ENCODE peak calls at places on chromosomes 16 and 17, in six cellular contexts. W is neural progenitor cell, U is dorsolateral prefrontal cortex, Z is A549, Q is thoracic aorta, Y is mucosa of descending colon. E is an unnamed sample.

GRCh38 chr17:76674600-76674999 is 31.0 kb upstream of the ST6GALNAC1 start:
- DNase-seq in W (no peak), U (no peak), Z (no peak), Q (no peak), Y (no peak), E (no peak)

GRCh38 chr17:35947156-35947585 is 3.7 kb upstream of the LYZL6 start:
- DNase-seq in W (peak), U (no peak), Z (peak), Q (no peak), Y (no peak), E (peak)

GRCh38 chr17:45852535-45853297 is 8.0 kb downstream of the SPPL2C start:
- DNase-seq in W (peak), U (peak), Z (peak), Q (no peak), Y (no peak), E (peak)

GRCh38 chr17:77214743-77215142 is 74.0 kb downstream of the SEC14L1 start:
- DNase-seq in W (peak), U (peak), Z (peak), Q (no peak), Y (peak), E (no peak)

GRCh38 chr17:69959291-69959690 is 115.7 kb upstream of the KCNJ16 start:
- DNase-seq in W (no peak), U (no peak), Z (no peak), Q (no peak), Y (no peak), E (no peak)

GRCh38 chr16:2468725-2469398 is 2.2 kb upstream of the NTN3 start:
- DNase-seq in W (peak), U (no peak), Z (no peak), Q (no peak), Y (no peak), E (no peak)

GRCh38 chr17:41103896-41104295 is 1.3 kb upstream of the KRTAP4-9 start:
- DNase-seq in W (no peak), U (no peak), Z (no peak), Q (no peak), Y (no peak), E (no peak)

GRCh38 chr17:44795421-44795820 is 34.7 kb downstream of the GJC1 start:
- DNase-seq in W (no peak), U (no peak), Z (no peak), Q (no peak), Y (no peak), E (no peak)

GRCh38 chr17:27807567-27808470 is 7.5 kb upstream of the NOS2 start:
- DNase-seq in W (no peak), U (peak), Z (no peak), Q (no peak), Y (peak), E (peak)

GRCh38 chr16:71479420-71479819 is 9.7 kb downstream of the ZNF19 start:
- DNase-seq in W (peak), U (no peak), Z (peak), Q (no peak), Y (no peak), E (no peak)

GRCh38 chr17:40980594-40980993 is 3.5 kb downstream of the KRT40 start:
- DNase-seq in W (no peak), U (no peak), Z (no peak), Q (no peak), Y (no peak), E (no peak)

GRCh38 chr16:86074651-86075487 is 175.9 kb downstream of the IRF8 start:
- DNase-seq in W (peak), U (no peak), Z (no peak), Q (no peak), Y (no peak), E (no peak)

GRCh38 chr17:81528384-81528650 is 140 bp downstream of the FSCN2 start:
- DNase-seq in W (no peak), U (no peak), Z (no peak), Q (no peak), Y (peak), E (no peak)

GRCh38 chr16:53768167-53768566 is 64.2 kb downstream of the FTO start:
- DNase-seq in W (no peak), U (no peak), Z (no peak), Q (no peak), Y (no peak), E (no peak)

GRCh38 chr17:13619462-13619861 is 17.7 kb upstream of the HS3ST3A1 start:
- DNase-seq in W (no peak), U (no peak), Z (no peak), Q (no peak), Y (no peak), E (no peak)
- TF ChIP-seq CTCF in W (peak), U (no peak), Z (no peak), Q (no peak), Y (no peak), E (no peak)

DNA sequence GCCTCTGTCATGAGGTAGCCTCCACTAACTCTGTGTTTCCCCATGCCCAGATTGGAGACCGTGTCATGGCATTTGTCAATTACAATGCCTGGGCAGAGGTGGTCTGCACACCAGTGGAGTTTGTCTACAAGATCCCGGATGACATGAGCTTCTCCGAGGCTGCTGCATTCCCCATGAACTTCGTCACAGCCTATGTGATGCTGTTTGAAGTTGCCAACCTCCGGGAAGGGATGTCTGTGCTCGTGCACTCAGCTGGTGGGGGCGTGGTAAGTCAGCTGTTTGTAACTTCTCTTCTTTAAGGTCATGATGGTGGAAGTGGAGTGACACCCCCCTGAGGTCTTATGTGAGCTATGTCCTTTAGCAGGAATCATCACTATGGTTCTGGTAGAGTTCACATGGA is 36.8 kb downstream of the VAT1L start:
- DNase-seq in W (no peak), U (no peak), Z (no peak), Q (no peak), Y (no peak), E (no peak)
- TF ChIP-seq CTCF in W (no peak), U (no peak), Z (no peak), Q (no peak), Y (no peak), E (no peak)

DNA sequence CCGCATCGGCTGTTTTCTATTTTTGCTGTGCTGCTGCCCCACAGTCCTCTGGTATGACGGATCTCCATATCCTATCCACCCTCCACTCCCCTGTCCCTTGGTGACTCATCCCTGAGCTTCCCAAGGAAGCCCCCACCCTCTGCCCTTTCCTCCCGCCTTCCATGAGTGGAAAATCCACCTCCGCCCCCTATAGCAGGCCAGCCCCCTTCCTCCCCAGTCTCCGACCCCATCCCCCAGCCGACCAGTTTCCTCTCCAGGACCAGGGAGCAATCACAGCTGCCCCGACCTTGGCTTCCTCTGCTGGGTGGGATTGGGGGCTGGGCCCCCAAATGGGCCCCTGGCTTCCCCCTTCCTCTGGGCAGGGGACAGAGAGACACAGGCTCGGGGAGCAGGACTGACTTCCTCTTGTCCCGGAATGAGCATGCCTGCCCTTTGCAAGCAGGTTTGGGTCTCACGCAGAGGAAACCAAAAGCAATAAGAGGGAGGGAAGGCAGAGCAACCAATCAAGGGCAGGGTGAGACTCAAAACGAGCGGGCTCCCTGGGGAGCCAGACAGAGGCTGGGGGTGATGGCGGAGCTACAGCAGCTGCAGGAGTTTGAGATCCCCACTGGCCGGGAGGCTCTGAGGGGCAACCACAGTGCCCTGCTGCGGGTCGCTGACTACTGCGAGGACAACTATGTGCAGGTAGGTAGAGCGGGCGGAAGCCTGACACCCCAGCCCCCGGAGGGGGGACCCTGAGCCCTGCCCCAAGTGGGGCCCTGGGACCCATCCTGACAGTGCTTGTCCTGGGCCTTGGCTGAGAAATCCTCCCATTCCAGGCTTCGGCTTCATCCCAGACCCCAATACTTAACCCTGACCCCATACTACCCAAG is at the start of the genes ABI3 and GNGT2:
- DNase-seq in W (no peak), U (no peak), Z (no peak), Q (no peak), Y (peak), E (peak)
- TF ChIP-seq CTCF in W (no peak), U (no peak), Z (no peak), Q (no peak), Y (no peak), E (no peak)

DNA sequence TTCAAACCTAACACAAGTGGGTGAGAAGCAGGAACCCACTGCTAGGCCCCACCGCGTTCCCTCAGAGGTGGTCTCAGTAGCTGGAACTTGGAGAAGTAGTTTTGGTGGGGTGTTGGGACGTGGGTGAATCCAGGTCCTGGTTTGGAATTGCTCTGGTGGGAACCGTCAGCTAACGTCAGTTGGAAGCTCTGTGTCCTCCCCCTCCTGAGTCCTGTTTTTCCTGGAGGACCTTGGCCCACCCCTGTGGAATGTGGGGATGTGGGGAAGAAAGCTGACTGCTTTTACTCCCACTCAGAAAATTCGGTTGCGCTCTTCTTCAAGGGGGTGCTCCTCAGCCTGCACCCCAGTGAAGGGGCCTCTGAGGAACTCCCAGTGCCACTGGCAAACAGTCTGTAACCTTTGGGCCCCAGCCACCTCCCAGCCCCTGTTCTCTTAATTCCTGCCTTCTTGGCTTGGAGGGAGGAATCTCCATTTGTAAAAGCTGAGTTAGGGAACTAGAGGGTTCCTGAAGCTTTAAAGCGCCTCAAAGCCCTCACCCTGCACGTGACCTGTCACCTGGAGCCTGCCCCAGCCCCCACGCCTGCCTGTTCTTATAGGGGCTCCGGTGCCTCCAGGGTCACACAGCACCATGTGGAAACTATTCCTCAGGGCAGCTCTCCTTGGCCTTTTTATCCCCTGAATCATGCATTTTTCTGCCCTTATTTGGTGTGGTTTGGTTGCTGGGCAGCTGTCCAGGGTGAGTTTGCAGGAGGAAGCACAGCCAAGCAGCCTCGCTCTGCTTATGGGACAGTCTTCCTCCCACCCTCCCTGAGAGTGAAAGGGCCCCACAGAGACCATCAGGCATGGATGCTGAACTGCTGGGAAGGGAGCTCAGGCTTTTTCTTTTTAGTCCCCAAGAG is 16.2 kb upstream of the NAGLU start:
- DNase-seq in W (peak), U (peak), Z (peak), Q (peak), Y (peak), E (no peak)
- TF ChIP-seq CTCF in W (no peak), U (no peak), Z (no peak), Q (no peak), Y (no peak), E (no peak)

GRCh38 chr16:68188170-68188569 is 47.8 kb downstream of the ESRP2 start:
- DNase-seq in W (no peak), U (no peak), Z (no peak), Q (no peak), Y (no peak), E (no peak)
- TF ChIP-seq CTCF in W (no peak), U (no peak), Z (no peak), Q (no peak), Y (no peak), E (no peak)

GRCh38 chr16:23518435-23518891 is 8.2 kb upstream of the GGA2 start:
- DNase-seq in W (no peak), U (no peak), Z (no peak), Q (no peak), Y (no peak), E (peak)
- TF ChIP-seq CTCF in W (no peak), U (no peak), Z (no peak), Q (no peak), Y (no peak), E (no peak)

DNA sequence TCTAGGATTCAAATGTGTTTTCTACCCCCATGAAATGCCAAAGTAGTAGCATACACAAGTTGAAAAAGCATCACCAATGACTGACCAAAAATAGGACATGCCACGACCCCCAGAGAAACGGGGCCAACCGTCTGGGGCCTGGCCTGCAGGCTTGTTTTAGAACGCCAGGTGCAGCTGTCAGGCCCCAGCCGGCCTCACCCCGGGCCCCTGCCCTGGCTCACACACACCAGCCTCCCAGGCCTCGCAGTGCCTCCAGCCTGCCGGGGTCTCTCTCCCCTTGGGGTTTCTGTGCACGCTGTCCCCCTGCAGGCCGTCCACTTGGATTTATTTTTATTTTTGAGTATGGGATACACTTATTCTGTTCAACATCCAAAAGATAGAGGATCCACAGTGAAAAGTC is 7.9 kb downstream of the KATNB1 start:
- DNase-seq in W (no peak), U (no peak), Z (no peak), Q (no peak), Y (no peak), E (no peak)
- TF ChIP-seq CTCF in W (no peak), U (no peak), Z (no peak), Q (no peak), Y (no peak), E (no peak)

GRCh38 chr16:1347962-1348361 is 3.7 kb downstream of the TSR3 start:
- DNase-seq in W (no peak), U (no peak), Z (no peak), Q (no peak), Y (no peak), E (no peak)

GRCh38 chr16:1345087-1345486 is 6.6 kb downstream of the TSR3 start:
- DNase-seq in W (no peak), U (no peak), Z (no peak), Q (no peak), Y (no peak), E (no peak)

GRCh38 chr16:1345651-1346421 is 5.8 kb downstream of the TSR3 start:
- DNase-seq in W (no peak), U (no peak), Z (no peak), Q (no peak), Y (no peak), E (no peak)

GRCh38 chr16:1347286-1347855 is 4.3 kb downstream of the TSR3 start:
- DNase-seq in W (no peak), U (no peak), Z (no peak), Q (no peak), Y (no peak), E (no peak)

DNA sequence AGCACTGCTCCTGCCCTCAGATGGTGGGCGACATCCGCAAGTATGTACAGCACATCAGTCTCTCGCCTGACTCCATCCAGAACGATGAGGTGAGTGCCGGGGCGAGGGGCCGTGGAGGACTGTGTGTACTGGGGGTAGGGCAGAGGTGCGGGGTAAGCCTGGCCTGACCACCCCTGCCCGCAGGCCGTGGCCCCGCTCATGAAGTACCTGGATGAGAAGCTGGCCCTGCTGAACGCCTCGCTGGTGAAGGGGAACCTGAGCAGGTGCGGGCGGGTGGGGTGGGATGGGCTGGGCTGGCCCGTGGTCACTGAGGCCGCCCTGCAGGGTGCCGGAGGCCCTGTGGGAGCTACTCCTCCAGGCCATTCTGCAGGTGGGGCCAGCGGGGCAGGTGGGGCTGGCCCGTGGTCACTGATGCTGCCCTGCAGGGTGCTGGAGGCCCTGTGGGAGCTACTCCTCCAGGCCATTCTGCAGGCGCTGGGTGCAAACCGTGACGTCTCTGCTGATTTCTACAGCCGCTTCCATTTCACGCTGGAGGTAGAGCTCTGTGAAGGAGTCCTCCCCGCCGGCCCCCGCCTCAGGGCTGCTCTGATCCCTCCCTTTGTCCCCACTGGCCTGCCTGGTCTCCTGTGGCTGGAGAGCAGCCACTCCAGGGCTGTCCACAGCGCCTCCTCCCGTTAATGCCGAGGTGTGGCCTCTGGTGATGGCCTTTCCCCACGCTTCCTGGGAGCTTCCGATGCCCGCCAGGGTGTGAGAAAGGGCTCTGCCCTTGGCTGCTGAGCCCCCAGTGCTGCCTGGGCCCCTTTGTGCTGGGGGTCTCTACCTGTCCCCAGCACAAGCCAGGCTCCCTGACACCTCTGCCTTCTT is 5.0 kb downstream of the TSR3 start:
- DNase-seq in W (no peak), U (no peak), Z (peak), Q (no peak), Y (no peak), E (no peak)
- TF ChIP-seq CTCF in W (peak), U (no peak), Z (peak), Q (no peak), Y (no peak), E (no peak)

E was measured in GM12864.